ENCODE peak calls at places on chromosomes 16 and 17, in five cellular contexts. L is BJ, Z is fibroblast of lung, A is colonic mucosa, N is cardiac fibroblast. I is an unnamed sample.

GRCh38 chr17:47145351-47145750 is 43.7 kb downstream of the CDC27 start:
- DNase-seq in N (no peak), Z (no peak), L (no peak), A (no peak), I (no peak)

GRCh38 chr16:83965444-83966152 is 2.4 kb upstream of the NECAB2 start:
- DNase-seq in A (no peak), Z (no peak), N (no peak), L (no peak), I (no peak)

GRCh38 chr16:533391-534088 is 6.0 kb downstream of the CAPN15 start:
- DNase-seq in Z (no peak), A (peak; percentile 89), N (no peak), L (no peak), I (no peak)

GRCh38 chr16:20851601-20852000 is 45.3 kb downstream of the REXO5 start:
- DNase-seq in Z (peak; percentile 96), L (peak; percentile 73), A (peak; percentile 41), N (peak; percentile 99), I (peak; percentile 96)

GRCh38 chr17:50210249-50211225 is 9.1 kb upstream of the COL1A1 start:
- DNase-seq in A (peak; percentile 58), Z (peak; percentile 99), L (peak; percentile 87), N (peak; percentile 98), I (peak; percentile 96)

GRCh38 chr17:7742729-7743128 is 25.2 kb downstream of the DNAH2 start:
- DNase-seq in A (no peak), Z (no peak), N (no peak), L (no peak), I (no peak)

GRCh38 chr17:34182036-34182803 is 72.9 kb upstream of the CCL2 start:
- DNase-seq in A (no peak), Z (no peak), N (no peak), L (no peak), I (no peak)

GRCh38 chr16:86593913-86594312 is 15.6 kb downstream of the FOXL1 start:
- DNase-seq in A (no peak), L (no peak), Z (no peak), N (no peak), I (no peak)

GRCh38 chr17:50863931-50864330 is 2.2 kb downstream of the TOB1 start:
- DNase-seq in Z (no peak), A (no peak), L (no peak), N (no peak), I (no peak)

GRCh38 chr17:73203135-73203787 is 10.4 kb downstream of the COG1 start:
- DNase-seq in A (peak; percentile 81), Z (peak; percentile 30), N (peak; percentile 65), L (no peak), I (no peak)

GRCh38 chr16:28063611-28064061 is at the start of gene GSG1L:
- DNase-seq in A (no peak), Z (no peak), L (no peak), N (no peak), I (no peak)

GRCh38 chr17:56325561-56325960 is 172.3 kb downstream of the ANKFN1 start:
- DNase-seq in A (no peak), N (no peak), L (no peak), Z (no peak), I (no peak)

GRCh38 chr16:86953631-86954465 is 363.3 kb downstream of the C16orf95 start:
- DNase-seq in A (no peak), Z (no peak), N (no peak), L (no peak), I (no peak)

GRCh38 chr16:23694707-23695373 is 16.2 kb downstream of the PLK1 start:
- DNase-seq in N (peak; percentile 40), L (no peak), Z (peak; percentile 68), A (no peak), I (peak; percentile 25)
- H3K4me3 ChIP-seq in N (no peak overlapping the region), L (no peak overlapping the region), Z (no peak overlapping the region), A (no peak overlapping the region), I (no peak overlapping the region)

GRCh38 chr17:1716912-1717695 is 6.9 kb upstream of the TLCD2 start:
- DNase-seq in Z (peak; percentile 99), L (peak; percentile 94), N (peak; percentile 99), A (peak; percentile 98), I (peak; percentile 98)

GRCh38 chr17:1714488-1714979 is 4.4 kb upstream of the TLCD2 start:
- DNase-seq in A (peak; percentile 100), L (peak; percentile 91), N (peak; percentile 99), Z (peak; percentile 97), I (peak; percentile 99)

GRCh38 chr17:1714980-1715802 is 5.0 kb upstream of the TLCD2 start:
- DNase-seq in N (peak; percentile 97), L (peak; percentile 60), A (peak; percentile 87), Z (peak; percentile 87), I (peak; percentile 98)

GRCh38 chr17:1715803-1716075 is 5.6 kb upstream of the TLCD2 start:
- DNase-seq in Z (no peak), N (no peak), A (no peak), L (no peak), I (no peak)

DNA sequence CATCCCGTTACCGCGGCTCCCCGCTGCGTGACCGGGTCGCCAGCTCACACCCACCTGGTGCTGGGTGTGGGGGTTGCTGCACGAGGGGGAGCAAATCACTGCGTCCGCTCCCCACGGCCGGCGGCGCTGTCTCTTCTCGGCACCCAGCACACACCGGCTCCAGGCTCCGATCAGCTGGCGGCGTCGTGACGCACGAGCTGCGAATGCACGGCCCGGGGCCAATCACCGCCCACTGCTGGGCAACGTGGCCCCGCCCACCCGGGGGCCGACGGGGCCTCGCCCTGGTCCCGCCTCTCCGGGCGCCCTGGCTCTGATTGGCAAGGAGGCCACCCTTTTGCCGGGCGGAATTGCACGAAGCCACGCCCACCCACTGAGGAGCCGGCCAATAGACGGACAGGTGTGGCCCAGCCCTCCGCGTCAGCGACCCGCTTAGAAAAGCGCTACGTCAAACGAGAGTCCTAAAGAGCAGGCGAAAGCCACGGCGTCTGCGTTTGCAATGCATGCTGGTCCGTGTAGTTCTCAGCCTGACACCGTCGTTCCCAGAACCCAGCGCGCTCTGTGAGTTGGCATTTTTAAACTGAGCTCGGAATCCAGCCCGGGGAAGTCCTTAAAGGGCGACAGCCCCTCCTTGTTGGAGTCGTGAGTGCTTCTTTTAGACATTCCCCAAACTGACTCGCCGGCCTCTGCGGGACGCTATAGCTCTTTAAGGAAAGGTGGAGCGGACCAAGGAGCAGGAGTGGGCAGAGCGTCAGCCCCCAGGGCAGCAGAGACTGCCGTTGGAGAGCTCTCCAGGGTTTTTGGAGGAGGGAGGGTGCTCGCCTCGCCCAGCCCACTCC is 6.1 kb upstream of the TLCD2 start:
- DNase-seq in A (peak; percentile 99), N (peak; percentile 100), Z (peak; percentile 100), L (peak; percentile 100), I (peak; percentile 100)
- TF ChIP-seq CTCF in A (no peak), N (peak; percentile 17), Z (peak; percentile 10), L (peak; percentile 37), I (no peak)

GRCh38 chr16:14346278-14347142 is 275.4 kb downstream of the MRTFB start:
- DNase-seq in Z (no peak), L (no peak), N (no peak), A (no peak), I (no peak)

GRCh38 chr16:14344945-14345344 is 273.8 kb downstream of the MRTFB start:
- DNase-seq in A (no peak), L (no peak), N (no peak), Z (no peak), I (no peak)

GRCh38 chr16:14347706-14348105 is 276.6 kb downstream of the MRTFB start:
- DNase-seq in A (no peak), Z (no peak), L (no peak), N (no peak), I (no peak)

GRCh38 chr16:14344292-14344691 is 273.2 kb downstream of the MRTFB start:
- DNase-seq in L (no peak), N (no peak), A (no peak), Z (no peak), I (no peak)

DNA sequence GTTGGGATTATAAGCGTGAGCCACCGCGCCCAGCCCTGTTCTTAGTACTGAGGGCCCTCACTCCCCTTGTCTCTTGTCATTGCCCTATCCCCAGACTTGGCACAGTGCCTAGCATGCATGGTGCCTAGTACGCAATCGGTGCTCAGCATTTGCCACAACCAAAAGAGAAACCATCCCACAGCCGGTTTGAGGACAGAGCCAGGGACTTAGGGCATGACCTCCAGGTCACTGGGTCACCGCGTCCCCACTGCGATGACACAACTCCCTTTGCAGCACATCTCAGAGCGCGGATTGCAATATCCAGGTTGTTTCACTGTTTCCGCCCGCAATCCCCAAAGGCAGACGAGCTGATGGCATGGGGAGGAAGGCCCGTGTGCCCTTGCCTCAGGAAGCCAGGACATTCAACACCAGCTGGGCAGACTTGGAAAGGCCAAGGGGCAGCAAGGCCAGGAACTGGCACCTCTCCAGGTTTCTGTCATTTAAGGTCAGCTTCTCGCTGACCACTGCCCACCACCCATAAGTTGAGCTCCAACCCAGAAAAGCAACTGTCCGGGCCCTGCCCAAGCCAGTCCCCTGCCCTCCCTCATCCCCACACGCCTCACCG is 274.5 kb downstream of the MRTFB start:
- DNase-seq in N (no peak), L (no peak), A (no peak), Z (no peak), I (no peak)
- H3K4me3 ChIP-seq in N (no peak overlapping the region), L (no peak overlapping the region), A (no peak overlapping the region), Z (no peak overlapping the region), I (no peak overlapping the region)

DNA sequence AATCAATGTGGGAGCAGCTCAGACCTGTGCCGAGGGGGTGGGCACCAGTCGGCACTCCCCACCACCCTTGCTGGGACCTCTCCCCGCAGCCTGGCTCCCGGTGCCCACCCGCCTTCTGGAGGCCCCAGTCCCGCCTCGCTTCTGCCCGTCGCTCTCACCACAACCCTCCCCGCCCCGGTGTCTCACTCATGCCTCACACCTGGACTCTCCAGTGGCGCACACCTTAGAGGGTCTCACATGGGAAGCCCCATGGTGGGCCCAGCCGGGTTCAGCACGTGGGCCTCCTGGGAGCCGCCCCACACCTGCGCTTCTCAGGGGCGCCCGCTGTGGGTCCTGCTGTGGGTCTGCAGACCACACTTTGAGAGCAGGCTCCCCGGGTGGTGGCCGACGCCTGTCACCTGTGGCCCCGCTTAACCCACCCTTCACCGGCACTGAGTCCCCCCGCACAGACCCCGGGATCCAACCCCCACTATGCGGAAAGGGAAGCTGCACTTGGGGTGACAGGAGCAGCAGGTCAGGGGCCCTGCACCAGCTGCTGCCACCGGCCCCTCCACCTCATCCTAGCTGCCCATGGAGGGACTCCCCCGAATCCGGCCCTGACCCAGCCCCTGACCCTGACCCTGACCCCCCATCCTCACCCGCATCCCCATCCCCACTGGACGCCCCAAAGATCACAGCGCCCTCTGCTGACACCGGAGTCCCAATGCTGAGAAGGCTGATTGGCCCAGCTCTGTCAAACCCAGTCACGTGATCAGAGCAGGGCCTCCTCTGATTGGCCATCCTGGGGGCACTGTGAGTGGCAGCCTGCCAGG is 27.4 kb upstream of the SLC38A10 start:
- DNase-seq in N (no peak), Z (no peak), L (no peak), A (no peak), I (no peak)
- TF ChIP-seq CTCF in N (peak; percentile 13), Z (peak; percentile 24), L (peak; percentile 36), A (no peak), I (peak; percentile 20)

I was measured in foreskin fibroblast.